ENCODE peak calls at places on chromosomes 11 and 22, in four cellular contexts. N is thyroid gland, Y is spleen, E is A549. V is an unnamed sample.

GRCh38 chr11:35066783-35067476 is 72.0 kb upstream of the CD44 start:
- DNase-seq in N (no peak), Y (no peak), E (no peak), V (no peak)

GRCh38 chr11:122864386-122864785 is 18.2 kb upstream of the JHY start:
- DNase-seq in N (no peak), Y (no peak), E (no peak), V (no peak)

GRCh38 chr22:36856121-36856791 is 4.5 kb upstream of the NCF4 start:
- DNase-seq in N (peak), Y (peak), E (peak), V (peak)

GRCh38 chr11:64718780-64719124 is 4.2 kb downstream of the NRXN2 start:
- DNase-seq in N (no peak), Y (no peak), E (no peak), V (no peak)

GRCh38 chr11:94866936-94867795 is 99.0 kb downstream of the AMOTL1 start:
- DNase-seq in N (no peak), Y (no peak), E (no peak), V (no peak)

GRCh38 chr11:72574534-72575460 is 99.4 kb downstream of the PDE2A start:
- DNase-seq in N (no peak), Y (peak), E (no peak), V (no peak)

GRCh38 chr11:17760102-17761029 is 25.8 kb downstream of the KCNC1 start:
- DNase-seq in N (peak), Y (no peak), E (peak), V (no peak)

GRCh38 chr22:19579880-19580279 is 55.7 kb upstream of the CLDN5 start:
- DNase-seq in N (peak), Y (no peak), E (no peak), V (no peak)

GRCh38 chr11:75474878-75475766 is 42.1 kb upstream of the KLHL35 start:
- DNase-seq in N (peak), Y (peak), E (peak), V (no peak)

GRCh38 chr22:32650553-32651345 is 150.8 kb upstream of the TIMP3 start:
- DNase-seq in N (no peak), Y (no peak), E (no peak), V (no peak)

GRCh38 chr22:39727541-39727940 is 157.0 kb downstream of the CACNA1I start:
- DNase-seq in N (no peak), Y (no peak), E (peak), V (no peak)

GRCh38 chr11:66970371-66970807 is 4.7 kb upstream of the C11orf86 start:
- DNase-seq in N (no peak), Y (no peak), E (no peak), V (no peak)

GRCh38 chr11:65382804-65383368 is 440 bp upstream of the SLC25A45 start:
- DNase-seq in N (peak), Y (peak), E (no peak), V (no peak)

GRCh38 chr22:23153994-23154393 is 8.7 kb downstream of the RAB36 start:
- DNase-seq in N (no peak), Y (peak), E (no peak), V (no peak)

GRCh38 chr11:76637491-76638266 is 32.9 kb downstream of the LRRC32 start:
- DNase-seq in N (no peak), Y (peak), E (no peak), V (peak)

GRCh38 chr11:60887531-60887930 is 18.9 kb downstream of the PRPF19 start:
- DNase-seq in N (peak), Y (no peak), E (peak), V (no peak)

GRCh38 chr11:3218483-3219280 is at the start of gene MRGPRG:
- DNase-seq in N (peak), Y (peak), E (no peak), V (no peak)

GRCh38 chr11:96055706-96056387 is 131.9 kb upstream of the MTMR2 start:
- DNase-seq in N (peak), Y (no peak), E (no peak), V (no peak)

GRCh38 chr22:19411690-19412045 is 19.9 kb downstream of the HIRA start:
- DNase-seq in N (peak), Y (no peak), E (no peak), V (no peak)

GRCh38 chr11:120205596-120206161 is 5.2 kb upstream of the OAF start:
- DNase-seq in N (no peak), Y (no peak), E (peak), V (no peak)

GRCh38 chr11:122637538-122637937 is 18.0 kb upstream of the UBASH3B start:
- DNase-seq in N (no peak), Y (no peak), E (no peak), V (no peak)

GRCh38 chr11:103773059-103773458 is 263.4 kb upstream of the DDI1 start:
- DNase-seq in N (no peak), Y (no peak), E (no peak), V (no peak)

GRCh38 chr11:115493905-115494304 is 10.3 kb downstream of the CADM1 start:
- DNase-seq in N (no peak), Y (no peak), E (no peak), V (no peak)

GRCh38 chr11:5665051-5665450 is 19.8 kb downstream of the TRIM5 start:
- DNase-seq in N (no peak), Y (no peak), E (no peak), V (no peak)

GRCh38 chr11:34030386-34030785 is 21.1 kb upstream of the CAPRIN1 start:
- DNase-seq in N (no peak), Y (no peak), E (no peak), V (no peak)

GRCh38 chr22:48889209-48889830 is 938.4 kb downstream of the BRD1 start:
- DNase-seq in N (no peak), Y (peak), E (no peak), V (no peak)

GRCh38 chr11:774873-775592 is 2.3 kb downstream of the GATD1 start:
- DNase-seq in N (no peak), Y (peak), E (no peak), V (no peak)

GRCh38 chr11:10602366-10602765 is 33.9 kb upstream of the LYVE1 start:
- DNase-seq in N (no peak), Y (no peak), E (no peak), V (no peak)

GRCh38 chr11:130000552-130001176 is 2.0 kb downstream of the PRDM10 start:
- DNase-seq in N (no peak), Y (no peak), E (no peak), V (no peak)

GRCh38 chr11:134252539-134253188 is 488 bp downstream of the THYN1 start:
- DNase-seq in N (peak), Y (peak), E (no peak), V (peak)

GRCh38 chr11:88384004-88384677 is 46.6 kb upstream of the CTSC start:
- DNase-seq in N (no peak), Y (no peak), E (peak), V (no peak)

GRCh38 chr11:122069946-122070345 is 46.1 kb downstream of the BLID start:
- DNase-seq in N (peak), Y (no peak), E (peak), V (no peak)

GRCh38 chr11:31509017-31509411 is 408 bp downstream of the IMMP1L start:
- DNase-seq in N (no peak), Y (no peak), E (no peak), V (no peak)

GRCh38 chr22:48869161-48869560 is 958.5 kb downstream of the BRD1 start:
- DNase-seq in N (no peak), Y (peak), E (no peak), V (no peak)

GRCh38 chr11:117183724-117184349 is 5.3 kb downstream of the SIDT2 start:
- DNase-seq in N (no peak), Y (no peak), E (no peak), V (no peak)

GRCh38 chr22:45462034-45462655 is 40.5 kb upstream of the FBLN1 start:
- DNase-seq in N (no peak), Y (no peak), E (no peak), V (no peak)

GRCh38 chr11:73597956-73598718 is at the start of gene FAM168A:
- DNase-seq in N (peak), Y (peak), E (peak), V (peak)
- TF ChIP-seq POLR2A in N (no peak), Y (no peak), E (peak), V (peak)

DNA sequence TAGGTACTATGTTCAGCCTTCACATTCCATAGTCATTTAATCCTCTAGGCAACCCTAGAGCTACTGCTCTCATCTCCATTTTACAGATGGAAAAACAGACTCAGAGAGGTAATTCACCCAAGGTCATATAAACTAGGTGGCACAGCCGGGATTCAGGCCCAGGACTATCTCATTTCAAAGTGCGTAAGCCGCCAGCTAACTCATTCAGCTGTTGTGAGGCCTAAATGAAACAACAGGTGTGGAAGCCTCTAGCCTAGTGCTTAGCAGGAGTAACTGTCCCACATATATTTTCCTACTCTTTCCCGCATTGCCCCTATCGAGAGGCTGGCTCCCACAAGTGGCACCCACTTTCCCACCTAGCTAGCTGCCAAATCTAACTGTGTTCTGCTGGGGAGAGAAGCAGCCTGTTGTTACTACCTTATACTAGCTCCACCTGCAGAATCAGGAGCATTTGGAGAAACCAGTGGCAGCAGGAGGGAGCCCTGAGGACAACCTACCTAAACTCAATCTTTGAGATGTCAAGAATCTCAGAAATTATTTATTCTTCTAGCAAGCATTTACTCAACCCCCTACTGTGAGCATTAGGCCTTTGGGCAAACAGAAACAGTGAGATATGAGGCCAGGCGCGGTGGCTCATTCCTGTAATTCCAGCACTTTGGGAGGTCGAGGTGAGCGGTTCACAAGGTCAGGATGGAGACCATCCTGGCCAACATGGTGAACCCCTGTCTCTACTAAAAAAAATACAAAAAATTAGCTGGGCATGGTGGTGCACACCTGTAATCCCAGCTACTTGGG is 20.9 kb downstream of the PRG3 start:
- DNase-seq in N (no peak), Y (no peak), E (peak), V (peak)
- TF ChIP-seq POLR2A in N (no peak), Y (no peak), E (no peak), V (no peak)

GRCh38 chr22:31122532-31123291 is at the start of gene INPP5J:
- DNase-seq in N (peak), Y (peak), E (peak), V (peak)
- TF ChIP-seq POLR2A in N (peak), Y (no peak), E (peak), V (no peak)

GRCh38 chr11:114154271-114155047 is 94.9 kb downstream of the ZBTB16 start:
- DNase-seq in N (peak), Y (no peak), E (no peak), V (peak)
- TF ChIP-seq POLR2A in N (no peak), Y (no peak), E (no peak), V (no peak)

DNA sequence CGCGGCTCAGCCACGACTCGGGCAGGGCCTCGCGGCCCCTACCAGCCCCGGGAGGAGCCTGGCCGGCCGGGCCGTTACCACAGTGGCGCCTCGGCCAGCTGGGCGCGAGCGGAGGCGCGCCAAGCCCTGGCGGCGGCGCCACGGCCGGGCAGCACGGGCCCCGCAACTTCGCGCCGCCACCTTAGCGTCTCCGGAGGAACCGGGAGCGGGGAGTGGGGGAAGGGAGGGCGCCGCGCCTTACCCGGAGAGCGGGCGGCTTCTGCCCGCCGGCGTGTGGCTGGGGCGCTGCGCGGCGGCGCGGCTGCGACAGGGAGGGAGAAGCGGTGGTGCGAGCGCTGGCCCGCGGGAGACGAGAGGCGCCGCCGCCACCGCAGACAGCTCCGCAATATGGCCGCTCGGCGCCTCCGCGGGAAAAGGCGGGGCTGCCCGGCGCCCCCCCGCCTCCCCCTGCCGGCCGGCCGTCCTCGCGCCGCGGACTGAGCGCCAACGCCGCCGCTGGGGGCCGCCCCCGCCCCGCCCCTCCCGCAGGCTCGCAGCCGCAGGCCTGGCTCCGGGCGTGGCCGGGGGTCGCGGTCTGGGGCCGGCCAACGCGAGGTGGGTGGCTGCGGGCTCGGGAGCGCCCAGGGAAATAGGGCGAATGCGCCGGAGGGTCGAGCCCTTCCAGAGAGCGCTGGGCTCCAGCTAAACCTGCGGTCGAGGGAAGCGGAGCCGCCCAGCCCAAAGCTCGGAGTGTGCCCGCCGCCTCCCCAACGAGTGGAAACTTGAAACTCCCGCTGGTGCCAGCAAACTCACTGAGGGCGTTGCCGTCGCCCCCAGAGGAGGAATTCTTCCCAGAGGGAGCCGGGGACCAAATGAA is at the start of gene RDX:
- DNase-seq in N (peak), Y (peak), E (peak), V (peak)
- TF ChIP-seq POLR2A in N (no peak), Y (no peak), E (peak), V (peak)

DNA sequence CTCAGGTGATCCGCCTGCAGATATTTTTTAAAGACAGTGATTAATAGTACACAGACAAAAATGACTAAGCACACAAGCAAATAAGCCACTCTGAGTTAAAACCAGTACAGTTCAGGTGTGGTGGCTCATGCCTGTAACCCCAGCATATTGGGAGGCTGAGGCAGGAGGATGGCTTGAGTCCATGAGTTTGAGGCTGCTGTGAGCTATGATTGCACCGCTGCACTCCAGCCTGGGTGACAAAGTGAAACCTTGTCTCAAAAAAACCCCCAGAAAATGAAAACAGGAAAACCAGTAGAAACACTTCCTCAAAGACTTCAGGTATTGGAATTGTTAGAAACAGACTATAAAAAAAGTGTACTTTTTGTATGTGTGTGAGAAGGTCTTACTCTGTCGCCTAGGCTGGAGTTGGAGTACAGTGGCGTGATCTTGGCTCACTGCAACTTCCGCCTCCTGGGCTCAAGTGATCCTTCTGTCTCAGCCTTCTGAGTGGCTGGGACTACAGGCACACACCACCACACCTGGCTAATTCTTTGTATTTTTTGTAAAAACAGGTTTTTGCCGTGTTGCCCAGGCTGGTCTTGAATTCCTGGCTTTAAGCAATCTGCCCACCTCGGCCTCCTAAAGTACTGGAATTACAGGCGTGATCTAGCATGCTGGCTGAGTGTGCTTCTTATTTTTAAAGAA is 33.1 kb downstream of the PPP6R2 start:
- DNase-seq in N (peak), Y (peak), E (no peak), V (no peak)
- TF ChIP-seq POLR2A in N (no peak), Y (no peak), E (no peak), V (no peak)